ENCODE peak calls at places on chromosomes 16 and 17, in four cellular contexts. C, M, A and J are unnamed samples.

GRCh38 chr16:82748026-82748425 is 121.3 kb downstream of the CDH13 start:
- DNase-seq in C (no peak), M (peak), A (peak), J (peak)

GRCh38 chr17:46266656-46267544 is 28.0 kb upstream of the LRRC37A start:
- DNase-seq in C (peak), M (peak), A (peak), J (peak)

GRCh38 chr17:39551879-39552278 is 55.8 kb downstream of the NEUROD2 start:
- DNase-seq in C (no peak), M (no peak), A (peak), J (peak)

GRCh38 chr16:87002717-87003413 is 314.3 kb downstream of the C16orf95 start:
- DNase-seq in C (no peak), M (no peak), A (peak), J (no peak)

GRCh38 chr17:69594641-69595040 is 180.1 kb downstream of the MAP2K6 start:
- DNase-seq in C (no peak), M (no peak), A (no peak), J (no peak)

GRCh38 chr16:85168732-85169256 is 56.5 kb upstream of the CIBAR2 start:
- DNase-seq in C (no peak), M (peak), A (peak), J (peak)

GRCh38 chr16:29825145-29826044 is 5.1 kb downstream of the MVP start:
- DNase-seq in C (no peak), M (no peak), A (peak), J (peak)

GRCh38 chr17:20896153-20896649 is 146.6 kb downstream of the USP22 start:
- DNase-seq in C (no peak), M (no peak), A (peak), J (peak)

GRCh38 chr16:23836078-23836403 is 258 bp downstream of the PRKCB start:
- DNase-seq in C (no peak), M (no peak), A (no peak), J (no peak)

GRCh38 chr16:69763557-69763942 is 1.4 kb downstream of the WWP2 start:
- DNase-seq in C (no peak), M (no peak), A (peak), J (no peak)

GRCh38 chr17:42642377-42642776 is 16.7 kb upstream of the TUBG2 start:
- DNase-seq in C (no peak), M (no peak), A (no peak), J (no peak)

GRCh38 chr17:7590743-7591142 is 849 bp upstream of the SOX15 start:
- DNase-seq in C (no peak), M (no peak), A (peak), J (peak)

GRCh38 chr17:36703860-36704266 is 102.5 kb downstream of the MRM1 start:
- DNase-seq in C (no peak), M (no peak), A (peak), J (peak)